ENCODE peak calls at places on chromosomes 1 and 21, in five cellular contexts. One of them, this sample, is unnamed. For H3K9me3, the result is how much of the 10 kb centered on the place peaks cover.

GRCh38 chr21:16573581-16573980 is 843.8 kb downstream of the USP25 start:
- DNase-seq in esophagus muscularis mucosa: no peak
- DNase-seq in suprapubic skin: no peak
- DNase-seq in GM23248: peak
- DNase-seq in IMR-90: peak
- DNase-seq in this sample: peak

GRCh38 chr1:185972096-185972875 is 238.1 kb downstream of the HMCN1 start:
- DNase-seq in esophagus muscularis mucosa: no peak
- DNase-seq in suprapubic skin: no peak
- DNase-seq in GM23248: peak
- DNase-seq in IMR-90: peak
- DNase-seq in this sample: no peak

GRCh38 chr1:21736876-21737275 is 46.1 kb downstream of the USP48 start:
- DNase-seq in esophagus muscularis mucosa: no peak
- DNase-seq in suprapubic skin: no peak
- DNase-seq in GM23248: no peak
- DNase-seq in IMR-90: no peak
- DNase-seq in this sample: no peak

GRCh38 chr1:217275617-217276398 is 355.1 kb downstream of the GPATCH2 start:
- DNase-seq in esophagus muscularis mucosa: no peak
- DNase-seq in suprapubic skin: no peak
- DNase-seq in GM23248: peak
- DNase-seq in IMR-90: peak
- DNase-seq in this sample: peak

GRCh38 chr1:90717665-90718410 is 736 bp upstream of the BARHL2 start:
- DNase-seq in esophagus muscularis mucosa: peak
- DNase-seq in suprapubic skin: no peak
- DNase-seq in GM23248: peak
- DNase-seq in IMR-90: peak
- DNase-seq in this sample: peak

GRCh38 chr1:89873757-89874156 is 52.9 kb downstream of the LRRC8D start:
- DNase-seq in esophagus muscularis mucosa: no peak
- DNase-seq in suprapubic skin: no peak
- DNase-seq in GM23248: peak
- DNase-seq in IMR-90: peak
- DNase-seq in this sample: no peak

GRCh38 chr1:32939655-32940371 is 24.8 kb downstream of the RNF19B start:
- DNase-seq in esophagus muscularis mucosa: no peak
- DNase-seq in suprapubic skin: no peak
- DNase-seq in GM23248: peak
- DNase-seq in IMR-90: peak
- DNase-seq in this sample: peak

GRCh38 chr1:86942034-86942433 is 27.6 kb downstream of the HS2ST1 start:
- DNase-seq in esophagus muscularis mucosa: no peak
- DNase-seq in suprapubic skin: no peak
- DNase-seq in GM23248: no peak
- DNase-seq in IMR-90: no peak
- DNase-seq in this sample: no peak

GRCh38 chr1:53911442-53911841 is 17.5 kb downstream of the DIO1 start:
- DNase-seq in esophagus muscularis mucosa: no peak
- DNase-seq in suprapubic skin: no peak
- DNase-seq in GM23248: no peak
- DNase-seq in IMR-90: no peak
- DNase-seq in this sample: no peak

GRCh38 chr1:6554907-6555778 is at the start of gene TAS1R1:
- DNase-seq in esophagus muscularis mucosa: no peak
- DNase-seq in suprapubic skin: no peak
- DNase-seq in GM23248: peak
- DNase-seq in IMR-90: no peak
- DNase-seq in this sample: peak

GRCh38 chr1:234608720-234609527 is 1.1 kb downstream of the IRF2BP2 start:
- DNase-seq in esophagus muscularis mucosa: no peak
- DNase-seq in suprapubic skin: no peak
- DNase-seq in GM23248: peak
- DNase-seq in IMR-90: no peak
- DNase-seq in this sample: peak

GRCh38 chr1:65265296-65266271 is 43.8 kb upstream of the DNAJC6 start:
- DNase-seq in esophagus muscularis mucosa: peak
- DNase-seq in suprapubic skin: no peak
- DNase-seq in GM23248: peak
- DNase-seq in IMR-90: no peak
- DNase-seq in this sample: peak

GRCh38 chr1:240732390-240732789 is 120.4 kb upstream of the GREM2 start:
- DNase-seq in esophagus muscularis mucosa: no peak
- DNase-seq in suprapubic skin: no peak
- DNase-seq in GM23248: peak
- DNase-seq in IMR-90: peak
- DNase-seq in this sample: no peak

GRCh38 chr1:10415211-10415930 is 14.9 kb upstream of the CENPS start:
- DNase-seq in esophagus muscularis mucosa: no peak
- DNase-seq in suprapubic skin: no peak
- DNase-seq in GM23248: peak
- DNase-seq in IMR-90: peak
- DNase-seq in this sample: peak

GRCh38 chr21:31875424-31876097 is 2.7 kb downstream of the HUNK start:
- DNase-seq in esophagus muscularis mucosa: no peak
- DNase-seq in suprapubic skin: no peak
- DNase-seq in GM23248: peak
- DNase-seq in IMR-90: peak
- DNase-seq in this sample: peak

GRCh38 chr1:98203461-98203860 is 282.6 kb upstream of the DPYD start:
- DNase-seq in esophagus muscularis mucosa: no peak
- DNase-seq in suprapubic skin: no peak
- DNase-seq in GM23248: no peak
- DNase-seq in IMR-90: peak
- DNase-seq in this sample: no peak

GRCh38 chr1:65393345-65393744 is 27.1 kb upstream of the LEPR start:
- DNase-seq in esophagus muscularis mucosa: no peak
- DNase-seq in suprapubic skin: no peak
- DNase-seq in GM23248: peak
- DNase-seq in IMR-90: peak
- DNase-seq in this sample: no peak

GRCh38 chr1:243473281-243474210 is 217.7 kb downstream of the SDCCAG8 start:
- DNase-seq in esophagus muscularis mucosa: no peak
- DNase-seq in suprapubic skin: no peak
- DNase-seq in GM23248: peak
- DNase-seq in IMR-90: peak
- DNase-seq in this sample: no peak

GRCh38 chr1:244370060-244370637 is 81.6 kb downstream of the ADSS2 start:
- DNase-seq in esophagus muscularis mucosa: no peak
- DNase-seq in suprapubic skin: no peak
- DNase-seq in GM23248: no peak
- DNase-seq in IMR-90: no peak
- DNase-seq in this sample: no peak

GRCh38 chr1:221777434-221778072 is 35.7 kb upstream of the DUSP10 start:
- DNase-seq in esophagus muscularis mucosa: no peak
- DNase-seq in suprapubic skin: no peak
- DNase-seq in GM23248: no peak
- DNase-seq in IMR-90: no peak
- DNase-seq in this sample: no peak

GRCh38 chr1:72282690-72283203 is 408 bp upstream of the NEGR1 start:
- DNase-seq in esophagus muscularis mucosa: peak
- DNase-seq in suprapubic skin: peak
- DNase-seq in GM23248: peak
- DNase-seq in IMR-90: peak
- DNase-seq in this sample: peak

GRCh38 chr1:45679123-45679522 is 7.2 kb downstream of the GPBP1L1 start:
- DNase-seq in esophagus muscularis mucosa: no peak
- DNase-seq in suprapubic skin: no peak
- DNase-seq in GM23248: peak
- DNase-seq in IMR-90: peak
- DNase-seq in this sample: peak
- H3K4me3 ChIP-seq in esophagus muscularis mucosa: no peak
- H3K4me3 ChIP-seq in suprapubic skin: no peak
- H3K4me3 ChIP-seq in GM23248: peak
- H3K4me3 ChIP-seq in IMR-90: no peak
- H3K4me3 ChIP-seq in this sample: no peak

GRCh38 chr1:2856821-2857290 is 55.4 kb upstream of the TTC34 start:
- DNase-seq in esophagus muscularis mucosa: no peak
- DNase-seq in suprapubic skin: no peak
- DNase-seq in GM23248: no peak
- DNase-seq in IMR-90: no peak
- DNase-seq in this sample: no peak
- H3K9me3 ChIP-seq in esophagus muscularis mucosa: under half
- H3K9me3 ChIP-seq in suprapubic skin: under half
- H3K9me3 ChIP-seq in GM23248: under half
- H3K9me3 ChIP-seq in IMR-90: half or more
- H3K9me3 ChIP-seq in this sample: under half

GRCh38 chr1:8926707-8927694 is 18.7 kb upstream of the CA6 start:
- DNase-seq in esophagus muscularis mucosa: no peak
- DNase-seq in suprapubic skin: no peak
- DNase-seq in GM23248: no peak
- DNase-seq in IMR-90: no peak
- DNase-seq in this sample: no peak
- H3K4me3 ChIP-seq in esophagus muscularis mucosa: no peak
- H3K4me3 ChIP-seq in suprapubic skin: no peak
- H3K4me3 ChIP-seq in GM23248: no peak
- H3K4me3 ChIP-seq in IMR-90: no peak
- H3K4me3 ChIP-seq in this sample: no peak

GRCh38 chr1:80878343-80878742 is 922.4 kb upstream of the ADGRL2 start:
- DNase-seq in esophagus muscularis mucosa: no peak
- DNase-seq in suprapubic skin: no peak
- DNase-seq in GM23248: no peak
- DNase-seq in IMR-90: no peak
- DNase-seq in this sample: no peak
- H3K9me3 ChIP-seq in esophagus muscularis mucosa: under half
- H3K9me3 ChIP-seq in suprapubic skin: under half
- H3K9me3 ChIP-seq in GM23248: under half
- H3K9me3 ChIP-seq in IMR-90: under half
- H3K9me3 ChIP-seq in this sample: under half

This sample was measured in MG63.